ENCODE peak calls at places on chromosomes 12 and 14, in five cellular contexts. I is MM.1S, R is SK-N-SH, P is neural progenitor cell, Y is HCT116. F is an unnamed sample.
A peak's percentile ranks its signal among the peaks of the same experiment; 100 is the strongest.

GRCh38 chr14:68770051-68770450 is 22.8 kb downstream of the ZFP36L1 start:
- DNase-seq in I (no peak), R (no peak), P (no peak), Y (no peak), F (no peak)

GRCh38 chr14:73754911-73755360 is 40.8 kb upstream of the PNMA1 start:
- DNase-seq in I (no peak), R (peak; percentile 37), P (no peak), Y (no peak), F (no peak)

GRCh38 chr12:29039013-29039412 is 110.1 kb upstream of the FAR2 start:
- DNase-seq in I (no peak), R (peak; percentile 30), P (no peak), Y (no peak), F (no peak)

GRCh38 chr12:81546811-81547210 is 212.3 kb downstream of the PPFIA2 start:
- DNase-seq in I (no peak), R (no peak), P (no peak), Y (no peak), F (no peak)

GRCh38 chr12:123098780-123099179 is 52.1 kb downstream of the PITPNM2 start:
- DNase-seq in I (no peak), R (no peak), P (no peak), Y (no peak), F (no peak)

GRCh38 chr14:93727039-93727740 is 61.1 kb downstream of the PRIMA1 start:
- DNase-seq in I (no peak), R (no peak), P (no peak), Y (no peak), F (no peak)

GRCh38 chr12:16612647-16613046 is 6.7 kb upstream of the LMO3 start:
- DNase-seq in I (no peak), R (no peak), P (no peak), Y (no peak), F (peak; percentile 26)

GRCh38 chr12:116365114-116365513 is 87.6 kb upstream of the MED13L start:
- DNase-seq in I (no peak), R (no peak), P (no peak), Y (no peak), F (peak; percentile 31)

GRCh38 chr14:102319351-102320032 is at the start of gene ZNF839:
- DNase-seq in I (peak; percentile 86), R (peak; percentile 94), P (peak; percentile 93), Y (peak; percentile 81), F (peak; percentile 91)

GRCh38 chr12:107386569-107386968 is 293.2 kb upstream of the CRY1 start:
- DNase-seq in I (no peak), R (peak; percentile 47), P (no peak), Y (no peak), F (no peak)

DNA sequence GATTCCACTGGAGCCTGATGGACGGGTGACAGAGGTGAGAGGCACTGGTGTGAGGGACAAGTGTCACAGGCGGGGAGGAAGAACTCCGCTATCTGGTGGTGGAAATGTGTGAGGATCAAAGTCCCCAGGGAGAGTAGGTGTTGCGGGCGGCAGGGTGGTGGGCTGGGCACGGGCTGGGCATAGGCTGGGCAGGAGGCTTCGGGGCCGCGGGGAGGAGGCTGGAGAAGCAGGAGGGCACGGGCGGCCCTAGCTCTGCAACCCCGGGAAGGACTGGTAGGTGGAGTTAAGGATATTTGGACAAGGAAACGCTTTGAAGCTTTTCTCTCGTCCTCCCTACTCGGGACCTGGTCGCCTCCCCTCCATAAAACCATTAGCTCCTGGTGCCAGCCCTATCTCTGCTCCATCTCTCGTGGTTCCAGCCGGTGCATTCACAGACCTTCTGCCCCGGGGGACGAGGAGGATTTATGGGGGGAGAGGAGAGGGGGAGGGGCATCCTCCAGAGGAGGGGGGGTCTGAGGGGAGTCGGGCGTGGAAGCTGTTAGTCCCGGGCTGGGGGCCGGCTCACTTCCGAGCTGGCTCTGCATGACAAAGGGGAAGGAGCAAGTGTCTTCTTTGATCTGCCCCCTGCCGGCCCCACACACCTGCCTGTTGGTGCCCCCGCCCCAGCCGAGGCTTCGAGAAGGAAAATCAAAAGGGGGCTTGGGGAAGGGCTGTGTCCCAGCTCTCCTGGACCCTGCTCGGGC is 478 bp downstream of the WNT5B start:
- DNase-seq in I (no peak), R (peak; percentile 86), P (peak; percentile 61), Y (no peak), F (no peak)
- H3K9ac ChIP-seq in I (no peak overlapping the region), R (no peak overlapping the region), P (no peak overlapping the region), Y (peak overlapping the region; percentile 35), F (no peak overlapping the region)

GRCh38 chr12:68572650-68573049 is 38.0 kb upstream of the RAP1B start:
- DNase-seq in I (no peak), R (no peak), P (no peak), Y (peak; percentile 13), F (no peak)
- TF ChIP-seq EZH2phosphoT487 in I (no peak), R (no peak), P (no peak), Y (no peak), F (no peak)

GRCh38 chr12:75944097-75944904 is 87.3 kb downstream of the PHLDA1 start:
- DNase-seq in I (peak; percentile 90), R (no peak), P (no peak), Y (peak; percentile 84), F (peak; percentile 96)
- H3K9ac ChIP-seq in I (peak overlapping the region; percentile 53), R (peak overlapping the region; percentile 62), P (no peak overlapping the region), Y (peak overlapping the region; percentile 59), F (peak overlapping the region; percentile 70)

GRCh38 chr12:113860059-113860820 is 105.9 kb downstream of the RBM19 start:
- DNase-seq in I (no peak), R (no peak), P (peak; percentile 69), Y (no peak), F (no peak)

GRCh38 chr12:113857371-113857770 is 108.8 kb downstream of the RBM19 start:
- DNase-seq in I (no peak), R (no peak), P (no peak), Y (no peak), F (no peak)

GRCh38 chr12:113860950-113861349 is 105.2 kb downstream of the RBM19 start:
- DNase-seq in I (no peak), R (no peak), P (no peak), Y (no peak), F (no peak)

GRCh38 chr12:113861708-113862312 is 104.3 kb downstream of the RBM19 start:
- DNase-seq in I (no peak), R (no peak), P (peak; percentile 50), Y (no peak), F (no peak)

DNA sequence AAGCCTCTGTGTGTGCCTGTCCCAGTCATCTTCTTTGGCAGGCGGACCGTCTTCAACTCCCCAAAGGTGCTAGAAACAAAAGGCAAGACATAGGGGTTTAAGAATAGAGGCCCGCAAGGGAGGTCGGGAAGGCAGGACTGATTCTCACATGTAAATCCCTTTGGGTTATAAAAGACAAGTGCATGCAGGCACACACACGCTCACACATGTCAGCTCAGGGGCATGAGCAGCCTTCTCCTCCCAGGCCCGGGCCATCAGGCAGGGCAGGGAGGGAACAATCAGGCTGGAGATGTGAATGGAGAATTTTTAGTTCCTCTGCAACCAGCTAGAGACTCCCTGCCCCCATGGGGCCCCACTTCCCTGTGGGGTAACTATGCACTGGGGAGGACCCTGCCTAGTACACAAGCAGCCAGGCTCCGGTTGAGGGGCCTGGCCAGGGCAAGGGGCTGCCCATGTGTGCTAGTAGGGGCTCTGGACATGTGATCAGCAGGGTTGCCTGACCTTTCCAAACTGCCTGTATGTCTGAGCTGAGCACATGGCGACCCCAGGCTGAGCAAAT is 107.2 kb downstream of the RBM19 start:
- DNase-seq in I (no peak), R (no peak), P (no peak), Y (no peak), F (no peak)
- TF ChIP-seq EZH2phosphoT487 in I (no peak), R (no peak), P (no peak), Y (no peak), F (no peak)

DNA sequence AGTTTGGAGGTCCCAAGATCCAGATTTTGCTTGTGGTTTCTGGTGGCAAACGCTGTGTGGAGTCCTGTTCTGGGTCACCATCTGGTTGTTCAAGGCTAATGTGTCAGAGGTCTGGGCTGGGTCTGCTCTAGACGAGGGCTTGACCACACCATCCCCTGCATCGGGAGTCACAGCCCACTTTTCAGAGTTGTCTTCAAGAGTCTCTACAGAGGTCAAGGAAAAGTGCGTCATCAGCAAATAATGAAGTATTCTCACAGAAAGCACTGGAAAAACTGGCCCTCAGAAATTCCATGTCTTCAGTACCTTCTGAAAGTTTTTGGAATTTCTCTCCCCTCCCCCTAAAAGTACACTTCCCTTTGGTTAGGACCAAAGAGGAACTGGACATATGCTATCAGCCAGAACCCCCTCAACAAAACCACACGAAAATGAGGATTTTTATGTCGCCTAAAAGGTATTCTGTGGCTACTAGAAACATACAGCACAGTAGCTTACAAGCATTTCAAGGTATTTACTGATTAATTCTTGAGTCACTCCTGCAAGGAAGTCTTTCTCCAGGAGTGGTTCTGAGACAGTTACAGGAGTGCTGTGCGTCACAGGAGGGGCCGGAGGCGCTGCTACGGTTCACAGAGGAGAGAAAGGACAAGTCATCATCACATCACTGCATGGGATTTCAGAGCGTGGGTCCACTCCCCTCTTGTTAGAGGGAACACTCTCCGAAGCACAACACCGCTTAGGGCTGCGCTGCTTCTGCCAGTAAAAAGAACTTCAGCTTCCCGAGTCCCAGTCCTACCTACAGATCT is 35.4 kb downstream of the RAD52 start:
- DNase-seq in I (no peak), R (no peak), P (no peak), Y (no peak), F (peak; percentile 96)
- H3K9ac ChIP-seq in I (no peak overlapping the region), R (no peak overlapping the region), P (no peak overlapping the region), Y (no peak overlapping the region), F (peak overlapping the region; percentile 91)

DNA sequence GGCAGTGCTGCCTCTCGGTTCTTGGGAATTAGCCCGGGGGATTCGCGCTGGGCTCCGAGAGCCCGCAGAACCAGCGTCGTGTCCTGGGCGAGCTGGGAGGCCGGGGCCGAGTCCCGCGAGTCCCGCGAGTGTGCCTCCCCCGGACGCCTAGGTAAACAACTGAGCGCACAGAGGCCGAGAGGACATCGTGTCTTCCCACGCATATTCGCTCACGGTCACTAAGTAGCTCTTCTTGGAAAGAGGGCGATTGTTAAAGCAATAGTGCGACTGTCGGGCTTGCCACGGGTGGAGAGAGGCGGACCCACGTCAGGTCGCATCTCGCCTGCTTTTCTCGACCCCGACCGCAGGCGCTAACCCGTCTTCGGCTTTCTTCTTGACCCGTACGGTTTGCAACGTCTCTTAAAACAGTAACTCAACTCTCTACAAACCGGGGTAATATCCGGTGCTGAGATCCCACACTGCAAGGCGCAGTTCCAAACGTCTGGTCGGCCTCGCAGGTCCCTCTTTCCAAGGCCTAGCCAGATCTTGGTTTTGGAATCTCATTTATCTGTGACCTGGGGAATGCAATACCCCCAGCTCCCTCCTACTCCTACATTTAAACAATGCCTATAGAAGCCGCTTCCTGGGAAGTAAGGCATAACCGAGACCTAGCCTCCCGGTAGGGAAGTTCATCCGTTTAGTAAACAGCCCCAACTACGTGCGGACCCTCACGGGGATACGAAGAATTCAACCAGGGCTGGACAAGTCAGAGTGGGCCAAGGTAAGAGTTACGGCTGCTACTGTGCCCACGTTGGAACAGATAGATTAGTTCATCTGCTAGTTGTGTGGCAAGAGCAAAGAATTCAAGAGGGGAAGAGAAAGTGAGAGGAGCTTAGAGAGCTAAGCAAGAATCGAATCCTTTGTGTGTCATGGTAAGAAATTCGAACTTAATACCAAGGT is 736 bp upstream of the PHLDA1 start:
- DNase-seq in I (peak; percentile 79), R (peak; percentile 15), P (peak; percentile 67), Y (no peak), F (peak; percentile 53)
- TF ChIP-seq EZH2phosphoT487 in I (no peak), R (no peak), P (no peak), Y (no peak), F (no peak)

GRCh38 chr12:57753938-57754337 is 965 bp upstream of the MARCHF9 start:
- DNase-seq in I (no peak), R (no peak), P (no peak), Y (no peak), F (no peak)
- H3K9ac ChIP-seq in I (no peak overlapping the region), R (no peak overlapping the region), P (no peak overlapping the region), Y (peak overlapping the region; percentile 20), F (no peak overlapping the region)